ENCODE peak calls at places on chromosomes 6 and 20, in nine cellular contexts. Y is uterus; E is CD8-positive, alpha-beta T cell; X is colonic mucosa; V is dorsolateral prefrontal cortex; T is adrenal gland; J is psoas muscle; A is left ventricle myocardium inferior; K is right cardiac atrium. C is an unnamed sample.
A peak's percentile ranks its signal among the peaks of the same experiment; 100 is the strongest.

GRCh38 chr6:107280791-107281190 is 165.5 kb upstream of the BEND3 start:
- DNase-seq in Y (no peak), E (no peak), X (no peak), V (no peak), T (no peak), J (no peak), A (no peak), K (no peak), C (no peak)

GRCh38 chr6:91781946-91782345 is 1195.1 kb upstream of the MAP3K7 start:
- DNase-seq in Y (no peak), E (no peak), X (no peak), V (peak; percentile 68), T (peak; percentile 53), J (peak; percentile 53), A (peak; percentile 15), K (no peak), C (no peak)

GRCh38 chr6:33314943-33315752 is 1.3 kb upstream of the TAPBP start:
- DNase-seq in Y (no peak), E (no peak), X (peak; percentile 86), V (no peak), T (peak; percentile 79), J (peak; percentile 75), A (peak; percentile 54), K (peak; percentile 82), C (no peak)

GRCh38 chr6:15443119-15443518 is 197.2 kb downstream of the JARID2 start:
- DNase-seq in Y (peak; percentile 26), E (no peak), X (no peak), V (no peak), T (no peak), J (no peak), A (no peak), K (no peak), C (no peak)

GRCh38 chr6:26194774-26195375 is 107.6 kb downstream of the HFE start:
- DNase-seq in Y (no peak), E (no peak), X (no peak), V (no peak), T (no peak), J (no peak), A (no peak), K (no peak), C (no peak)

GRCh38 chr6:54427396-54427910 is 119.2 kb downstream of the TINAG start:
- DNase-seq in Y (no peak), E (no peak), X (no peak), V (no peak), T (no peak), J (no peak), A (no peak), K (no peak), C (no peak)

GRCh38 chr6:48423640-48424365 is 312.8 kb upstream of the PTCHD4 start:
- DNase-seq in Y (no peak), E (no peak), X (no peak), V (no peak), T (no peak), J (no peak), A (no peak), K (no peak), C (no peak)

GRCh38 chr20:56893206-56893605 is 264.1 kb downstream of the TFAP2C start:
- DNase-seq in Y (no peak), E (no peak), X (no peak), V (no peak), T (no peak), J (no peak), A (no peak), K (no peak), C (no peak)

GRCh38 chr6:142907017-142907470 is 37.9 kb downstream of the HIVEP2 start:
- DNase-seq in Y (no peak), E (no peak), X (no peak), V (no peak), T (no peak), J (no peak), A (no peak), K (no peak), C (peak; percentile 56)

GRCh38 chr6:2861822-2862164 is 20.1 kb upstream of the SERPINB1 start:
- DNase-seq in Y (no peak), E (no peak), X (no peak), V (no peak), T (no peak), J (no peak), A (no peak), K (no peak), C (no peak)

GRCh38 chr20:52150440-52151258 is 40.9 kb downstream of the ZFP64 start:
- DNase-seq in Y (no peak), E (no peak), X (peak; percentile 32), V (no peak), T (no peak), J (no peak), A (no peak), K (no peak), C (no peak)

GRCh38 chr6:36132221-36132895 is 2.0 kb downstream of the MAPK13 start:
- DNase-seq in Y (no peak), E (no peak), X (no peak), V (no peak), T (peak; percentile 53), J (no peak), A (no peak), K (no peak), C (no peak)
- H3K27ac ChIP-seq in Y (no peak overlapping the region), E (no peak overlapping the region), X (peak overlapping the region; percentile 97), V (peak overlapping the region; percentile 73), T (no peak overlapping the region), J (no peak overlapping the region), A (no peak overlapping the region), K (no peak overlapping the region), C (peak overlapping the region; percentile 88)

DNA sequence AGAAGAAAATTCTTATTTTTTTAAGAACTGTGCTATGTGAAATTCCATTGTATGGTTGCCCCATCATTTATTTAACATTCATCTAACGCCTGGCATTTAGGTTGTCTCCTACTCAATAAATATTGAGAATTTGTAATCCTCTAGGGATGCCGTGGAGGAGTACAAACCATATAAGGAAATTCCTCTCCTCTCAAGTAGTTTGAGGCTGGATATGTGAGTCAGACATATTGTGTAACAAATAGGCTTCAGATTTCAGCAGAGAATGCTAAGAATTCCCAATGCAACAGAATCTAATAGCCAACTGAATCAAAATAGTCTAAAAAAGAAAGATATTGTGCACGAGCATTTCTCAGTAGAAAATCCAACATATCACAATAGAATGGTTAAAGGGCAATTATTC is 174.7 kb downstream of the OTOR start:
- DNase-seq in Y (no peak), E (no peak), X (no peak), V (no peak), T (no peak), J (no peak), A (no peak), K (no peak), C (no peak)
- H3K4me3 ChIP-seq in Y (no peak overlapping the region), E (no peak overlapping the region), X (no peak overlapping the region), V (no peak overlapping the region), T (no peak overlapping the region), J (no peak overlapping the region), A (no peak overlapping the region), K (no peak overlapping the region), C (no peak overlapping the region)

GRCh38 chr6:36368921-36369880 is 18.3 kb downstream of the ETV7 start:
- DNase-seq in Y (no peak), E (no peak), X (no peak), V (no peak), T (no peak), J (peak; percentile 72), A (no peak), K (no peak), C (no peak)
- H3K27ac ChIP-seq in Y (no peak overlapping the region), E (no peak overlapping the region), X (no peak overlapping the region), V (no peak overlapping the region), T (no peak overlapping the region), J (peak overlapping the region; percentile 13), A (no peak overlapping the region), K (no peak overlapping the region), C (no peak overlapping the region)

GRCh38 chr6:158121335-158121734 is 46.7 kb downstream of the SERAC1 start:
- DNase-seq in Y (no peak), E (no peak), X (no peak), V (no peak), T (no peak), J (no peak), A (no peak), K (no peak), C (no peak)
- H3K4me3 ChIP-seq in Y (no peak overlapping the region), E (no peak overlapping the region), X (no peak overlapping the region), V (no peak overlapping the region), T (no peak overlapping the region), J (no peak overlapping the region), A (no peak overlapping the region), K (no peak overlapping the region), C (no peak overlapping the region)

GRCh38 chr20:49687595-49688567 is 25.8 kb downstream of the B4GALT5 start:
- DNase-seq in Y (no peak), E (no peak), X (no peak), V (no peak), T (no peak), J (no peak), A (no peak), K (no peak), C (no peak)
- H3K27ac ChIP-seq in Y (no peak overlapping the region), E (no peak overlapping the region), X (no peak overlapping the region), V (peak overlapping the region; percentile 41), T (no peak overlapping the region), J (peak overlapping the region; percentile 69), A (peak overlapping the region; percentile 37), K (no peak overlapping the region), C (no peak overlapping the region)

GRCh38 chr6:22024004-22024403 is 272.8 kb downstream of the PRL start:
- DNase-seq in Y (no peak), E (no peak), X (no peak), V (no peak), T (no peak), J (no peak), A (no peak), K (no peak), C (no peak)

GRCh38 chr6:22026160-22026678 is 270.6 kb downstream of the PRL start:
- DNase-seq in Y (no peak), E (no peak), X (no peak), V (no peak), T (no peak), J (no peak), A (no peak), K (no peak), C (no peak)

GRCh38 chr6:22025468-22026159 is 271.2 kb downstream of the PRL start:
- DNase-seq in Y (peak; percentile 60), E (no peak), X (no peak), V (no peak), T (peak; percentile 79), J (no peak), A (no peak), K (peak; percentile 52), C (no peak)

GRCh38 chr6:22027226-22027725 is 269.6 kb downstream of the PRL start:
- DNase-seq in Y (no peak), E (no peak), X (no peak), V (no peak), T (no peak), J (no peak), A (no peak), K (no peak), C (no peak)

DNA sequence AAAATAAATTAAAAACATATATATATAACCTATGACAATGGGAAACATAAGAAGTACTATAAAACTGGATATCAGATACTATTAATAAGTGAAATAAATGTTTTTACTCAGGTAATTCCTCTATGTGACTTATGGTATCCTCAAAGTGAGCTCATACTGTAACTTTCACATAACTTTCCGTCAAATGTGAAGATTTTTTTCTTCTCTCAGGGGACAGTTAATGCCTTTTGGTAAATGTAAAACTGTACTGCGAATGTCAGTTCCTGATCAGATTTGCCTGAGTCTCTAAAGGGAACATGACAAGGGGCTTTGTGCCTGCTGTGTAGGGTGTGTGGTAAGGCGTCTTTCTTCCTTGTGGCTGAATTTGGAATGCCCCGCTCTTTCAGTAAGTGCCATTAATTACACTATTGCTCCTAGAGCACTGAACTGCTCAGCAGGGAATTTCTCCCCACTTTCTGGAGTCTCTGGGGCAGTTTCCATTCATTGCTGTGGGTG is 271.8 kb downstream of the PRL start:
- DNase-seq in Y (no peak), E (no peak), X (no peak), V (no peak), T (no peak), J (no peak), A (no peak), K (no peak), C (no peak)
- H3K4me3 ChIP-seq in Y (no peak overlapping the region), E (no peak overlapping the region), X (no peak overlapping the region), V (peak overlapping the region; percentile 1), T (peak overlapping the region; percentile 12), J (no peak overlapping the region), A (no peak overlapping the region), K (no peak overlapping the region), C (no peak overlapping the region)